ENCODE peak calls at places on chromosomes 11 and 22, in four cellular contexts. E is GM12878, A is HepG2, Y is K562. I is an unnamed sample.

GRCh38 chr11:12831471-12832202 is 157.4 kb downstream of the TEAD1 start:
- DNase-seq in E (no peak), A (no peak), Y (no peak), I (no peak)

GRCh38 chr11:13098067-13098466 is 89.0 kb downstream of the RASSF10 start:
- DNase-seq in E (no peak), A (peak; percentile 42), Y (no peak), I (peak; percentile 65)

GRCh38 chr22:36328635-36329216 is 59.0 kb downstream of the MYH9 start:
- DNase-seq in E (peak; percentile 51), A (no peak), Y (peak; percentile 34), I (peak; percentile 14)

GRCh38 chr11:77630311-77630710 is 7.3 kb downstream of the CLNS1A start:
- DNase-seq in E (no peak), A (no peak), Y (no peak), I (no peak)

GRCh38 chr22:22243033-22243680 is 1.4 kb upstream of the VPREB1 start:
- DNase-seq in E (no peak), A (no peak), Y (no peak), I (no peak)

GRCh38 chr11:46520971-46521745 is 72.7 kb downstream of the AMBRA1 start:
- DNase-seq in E (no peak), A (no peak), Y (no peak), I (no peak)

GRCh38 chr11:1060885-1061616 is 13.6 kb upstream of the MUC2 start:
- DNase-seq in E (no peak), A (no peak), Y (no peak), I (peak; percentile 83)

GRCh38 chr22:42664976-42665831 is 16.0 kb upstream of the CYB5R3 start:
- DNase-seq in E (peak; percentile 93), A (no peak), Y (no peak), I (no peak)

GRCh38 chr11:93605638-93606037 is 55.8 kb upstream of the CEP295 start:
- DNase-seq in E (no peak), A (no peak), Y (no peak), I (no peak)

GRCh38 chr22:32916025-32916424 is 114.5 kb downstream of the TIMP3 start:
- DNase-seq in E (no peak), A (no peak), Y (no peak), I (no peak)

GRCh38 chr11:113505046-113505445 is 29.8 kb upstream of the DRD2 start:
- DNase-seq in E (no peak), A (no peak), Y (no peak), I (no peak)

GRCh38 chr22:42342426-42343135 is 72.1 kb upstream of the TCF20 start:
- DNase-seq in E (no peak), A (no peak), Y (no peak), I (no peak)

GRCh38 chr11:117073539-117073938 is 24.7 kb downstream of the SIK3 start:
- DNase-seq in E (no peak), A (no peak), Y (no peak), I (no peak)

GRCh38 chr11:76664578-76665061 is 5.9 kb downstream of the LRRC32 start:
- DNase-seq in E (no peak), A (no peak), Y (peak; percentile 73), I (no peak)

GRCh38 chr11:66007201-66007634 is 4.6 kb upstream of the CST6 start:
- DNase-seq in E (no peak), A (no peak), Y (no peak), I (no peak)

GRCh38 chr11:118448294-118448693 is 12.0 kb downstream of the KMT2A start:
- DNase-seq in E (peak; percentile 67), A (no peak), Y (no peak), I (no peak)

GRCh38 chr11:12674936-12675696 is 895 bp downstream of the TEAD1 start:
- DNase-seq in E (no peak), A (no peak), Y (peak; percentile 57), I (no peak)

GRCh38 chr11:31509017-31509411 is 408 bp downstream of the IMMP1L start:
- DNase-seq in E (no peak), A (peak; percentile 6), Y (peak; percentile 9), I (peak; percentile 1)

GRCh38 chr11:94550513-94550912 is 6.8 kb downstream of the FUT4 start:
- DNase-seq in E (no peak), A (no peak), Y (no peak), I (no peak)

GRCh38 chr11:128908391-128909246 is 17.5 kb downstream of the KCNJ5 start:
- DNase-seq in E (no peak), A (no peak), Y (no peak), I (peak; percentile 12)

GRCh38 chr22:37232140-37232998 is 11.7 kb downstream of the RAC2 start:
- DNase-seq in E (no peak), A (no peak), Y (no peak), I (no peak)

GRCh38 chr11:10744206-10744605 is 6.8 kb upstream of the CTR9 start:
- DNase-seq in E (no peak), A (no peak), Y (no peak), I (no peak)

GRCh38 chr11:12724301-12725046 is 50.3 kb downstream of the TEAD1 start:
- DNase-seq in E (no peak), A (peak; percentile 64), Y (peak; percentile 68), I (peak; percentile 88)

GRCh38 chr11:70671083-70671482 is 272.8 kb downstream of the CTTN start:
- DNase-seq in E (no peak), A (no peak), Y (peak; percentile 29), I (no peak)

GRCh38 chr11:113016905-113017304 is 55.7 kb downstream of the NCAM1 start:
- DNase-seq in E (no peak), A (no peak), Y (no peak), I (no peak)

GRCh38 chr11:131744847-131745246 is 374.4 kb downstream of the NTM start:
- DNase-seq in E (no peak), A (no peak), Y (no peak), I (no peak)

GRCh38 chr22:23401111-23401909 is 178.8 kb downstream of the IGLL1 start:
- DNase-seq in E (no peak), A (no peak), Y (peak; percentile 11), I (no peak)

GRCh38 chr11:19466314-19466713 is 225.6 kb upstream of the E2F8 start:
- DNase-seq in E (no peak), A (no peak), Y (no peak), I (no peak)

GRCh38 chr11:111735262-111736116 is 30.7 kb downstream of the PPP2R1B start:
- DNase-seq in E (no peak), A (no peak), Y (no peak), I (no peak)
- TF ChIP-seq POLR2AphosphoS2 in E (peak; percentile 60), A (no peak), Y (no peak), I (no peak)

DNA sequence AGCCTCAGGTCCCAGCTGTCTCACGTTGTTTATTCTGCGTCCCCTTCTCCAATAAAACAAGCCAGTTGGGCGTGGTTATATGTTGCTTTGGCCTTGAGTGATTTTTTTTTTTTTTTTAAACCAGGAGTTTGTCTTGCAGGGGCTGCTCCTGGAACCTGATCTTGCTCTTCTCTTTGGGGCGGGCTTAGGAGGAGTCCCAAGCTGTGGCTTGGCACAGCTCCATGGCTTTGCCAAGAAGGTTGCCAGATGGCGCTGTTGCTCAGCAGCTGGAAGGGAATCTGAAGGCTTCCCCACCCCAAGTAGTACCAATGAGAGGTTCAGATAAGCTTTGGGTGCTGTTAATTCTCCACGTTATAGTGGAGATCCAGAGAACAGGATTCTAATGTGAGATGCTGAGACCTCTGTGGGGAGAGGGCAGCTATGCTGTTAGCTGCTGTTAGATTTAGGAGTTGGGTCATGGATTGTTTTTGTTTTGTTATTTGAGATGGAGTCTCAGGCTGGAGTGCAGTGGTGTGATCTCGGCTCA is 2.0 kb upstream of the FERMT3 start:
- DNase-seq in E (peak; percentile 52), A (peak; percentile 59), Y (peak; percentile 83), I (peak; percentile 94)
- TF ChIP-seq POLR2AphosphoS2 in E (no peak), A (no peak), Y (peak; percentile 92), I (no peak)

DNA sequence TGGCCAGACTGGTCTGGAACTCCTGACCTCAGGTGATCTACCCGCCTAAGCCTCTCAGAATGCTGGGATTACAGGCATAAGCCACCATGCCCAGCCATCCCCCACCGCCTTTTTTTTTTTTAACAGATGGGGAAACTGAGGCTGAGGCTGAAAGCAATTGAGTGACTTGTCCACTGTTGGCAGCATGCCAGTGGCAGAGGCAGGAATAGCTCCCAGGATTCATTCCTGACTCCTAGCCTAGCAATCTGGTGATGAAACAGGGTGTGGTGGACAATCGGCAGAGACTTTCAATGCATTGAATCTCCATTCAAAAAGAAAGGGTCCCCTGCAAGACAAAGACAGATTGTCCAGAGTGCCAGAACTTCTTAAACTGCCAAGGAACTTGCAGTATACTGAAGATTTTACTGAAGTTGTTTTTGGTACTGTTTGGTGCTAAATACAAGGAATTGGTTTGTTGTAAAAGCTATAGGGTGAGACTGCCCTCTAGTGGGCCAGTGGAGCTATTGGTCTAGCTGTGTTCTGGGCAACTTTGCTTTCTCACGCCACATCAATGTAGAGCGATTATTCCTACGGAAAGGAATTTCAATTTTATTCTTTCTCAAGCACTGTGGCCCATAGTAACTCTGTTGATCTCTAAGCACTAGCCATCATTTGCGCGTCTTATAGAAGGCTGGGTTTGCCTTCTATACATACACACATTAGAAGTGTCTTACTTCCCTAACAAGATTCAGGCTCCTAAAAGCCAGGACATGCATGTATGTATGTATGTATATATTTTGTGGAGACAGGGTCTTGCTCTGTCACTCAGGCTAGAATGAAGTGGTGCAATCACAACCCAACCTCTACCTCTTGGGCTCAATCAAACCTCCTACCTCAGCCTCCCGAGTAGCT is 21.0 kb downstream of the C22orf31 start:
- DNase-seq in E (peak; percentile 36), A (peak; percentile 65), Y (peak; percentile 50), I (peak; percentile 77)
- TF ChIP-seq POLR2AphosphoS2 in E (no peak), A (no peak), Y (no peak), I (no peak)

DNA sequence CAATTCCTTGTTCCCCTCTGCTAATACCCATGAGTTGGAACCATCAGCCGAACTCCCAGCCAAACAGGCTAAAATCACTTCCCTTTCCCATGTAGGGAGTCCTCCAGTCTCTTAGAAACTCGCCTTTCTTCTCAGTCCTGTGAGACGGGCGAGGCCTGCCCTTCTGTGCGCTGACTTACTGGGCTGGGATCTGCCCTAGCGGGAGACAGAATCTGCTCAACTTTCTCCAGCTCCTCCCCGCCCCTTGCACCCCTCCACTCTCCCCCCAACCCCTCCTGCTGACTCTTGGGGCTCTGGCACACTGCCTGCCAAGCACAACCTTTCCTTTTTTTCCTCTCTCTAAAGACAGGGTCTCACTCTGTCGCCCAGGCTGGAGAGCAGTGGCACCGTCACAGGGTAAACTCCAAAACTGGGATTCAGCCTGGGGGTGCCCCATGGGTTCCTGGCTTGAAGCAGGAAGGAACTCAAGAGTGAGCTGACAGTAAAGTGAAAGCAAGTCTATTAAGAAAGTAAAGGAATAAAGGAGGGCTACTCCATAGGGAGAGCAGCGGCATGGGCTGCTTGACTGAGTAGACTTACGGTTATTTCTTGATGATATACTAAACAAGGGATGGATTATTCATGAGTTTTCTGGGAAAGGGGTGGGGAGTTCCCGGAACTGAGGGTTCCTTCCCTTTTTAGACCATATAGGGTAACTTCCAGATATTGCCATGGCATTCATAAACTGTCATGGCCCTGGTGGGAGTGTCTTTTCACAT is 53.1 kb upstream of the EMID1 start:
- DNase-seq in E (no peak), A (no peak), Y (peak; percentile 60), I (no peak)
- TF ChIP-seq POLR2AphosphoS2 in E (no peak), A (no peak), Y (peak; percentile 51), I (no peak)

GRCh38 chr22:46060292-46061123 is 83.5 kb upstream of the WNT7B start:
- DNase-seq in E (no peak), A (no peak), Y (no peak), I (no peak)

GRCh38 chr22:46062971-46063631 is 86.1 kb upstream of the WNT7B start:
- DNase-seq in E (no peak), A (no peak), Y (no peak), I (no peak)

GRCh38 chr22:46061124-46061410 is 84.1 kb upstream of the WNT7B start:
- DNase-seq in E (no peak), A (no peak), Y (no peak), I (no peak)

GRCh38 chr22:46062232-46062615 is 85.3 kb upstream of the WNT7B start:
- DNase-seq in E (no peak), A (no peak), Y (no peak), I (no peak)

GRCh38 chr22:46061431-46062231 is 84.7 kb upstream of the WNT7B start:
- DNase-seq in E (no peak), A (peak; percentile 9), Y (no peak), I (no peak)
- TF ChIP-seq POLR2AphosphoS2 in E (no peak), A (no peak), Y (no peak), I (no peak)